ENCODE peak calls at places on chromosomes 7 and 10, in five cellular contexts. V is cerebellar cortex; G is stimulated activated CD8-positive, alpha-beta memory T cell treated with anti-CD3 and anti-CD28 coated beads, Interleukin-7, amount 100 ng/mL, for 1 hour; P is NCI-H226; R is ELR. N is an unnamed sample.

GRCh38 chr10:100645609-100646008 is 99.8 kb upstream of the PAX2 start:
- DNase-seq in G (no peak), R (no peak), P (no peak), V (no peak), N (no peak)

GRCh38 chr10:12417341-12417740 is 68.0 kb downstream of the CAMK1D start:
- DNase-seq in R (no peak), G (no peak), P (no peak), V (no peak), N (no peak)

GRCh38 chr7:47812460-47813136 is 135.7 kb downstream of the PKD1L1 start:
- DNase-seq in R (no peak), P (no peak), V (no peak), G (no peak), N (no peak)

GRCh38 chr7:39089194-39089593 is 111.5 kb downstream of the POU6F2 start:
- DNase-seq in R (no peak), V (no peak), G (no peak), P (no peak), N (no peak)

GRCh38 chr7:41754046-41754445 is 51.2 kb upstream of the INHBA start:
- DNase-seq in R (no peak), V (no peak), G (no peak), P (peak), N (no peak)

GRCh38 chr7:122166708-122167107 is 22.7 kb upstream of the AASS start:
- DNase-seq in P (peak), V (no peak), R (peak), G (no peak), N (no peak)

GRCh38 chr7:45869426-45869825 is 3.5 kb downstream of the CCDC201 start:
- DNase-seq in R (no peak), G (no peak), V (no peak), P (peak), N (no peak)

GRCh38 chr10:29130190-29130673 is 158.6 kb upstream of the LYZL1 start:
- DNase-seq in R (peak), V (peak), P (no peak), G (no peak), N (peak)

GRCh38 chr7:1313591-1313990 is 80.9 kb downstream of the UNCX start:
- DNase-seq in P (no peak), R (no peak), G (no peak), V (no peak), N (no peak)

GRCh38 chr10:86969421-86970041 is 1.2 kb downstream of the ADIRF start:
- DNase-seq in G (no peak), R (peak), V (peak), P (no peak), N (no peak)

GRCh38 chr10:92575961-92576360 is 2.1 kb upstream of the IDE start:
- DNase-seq in V (no peak), R (peak), P (peak), G (no peak), N (no peak)

GRCh38 chr10:80411267-80411668 is 2.9 kb downstream of the PRXL2A start:
- DNase-seq in V (no peak), R (peak), P (no peak), G (no peak), N (no peak)

GRCh38 chr10:79345241-79346011 is 1.8 kb upstream of the PPIF start:
- DNase-seq in V (no peak), R (no peak), G (no peak), P (no peak), N (no peak)

GRCh38 chr7:42753322-42753721 is 158.5 kb downstream of the C7orf25 start:
- DNase-seq in V (no peak), P (no peak), R (no peak), G (no peak), N (no peak)

GRCh38 chr7:11069591-11069990 is 95.9 kb downstream of the PHF14 start:
- DNase-seq in G (no peak), P (no peak), V (no peak), R (no peak), N (no peak)

GRCh38 chr7:47333131-47333887 is 248.6 kb downstream of the TNS3 start:
- DNase-seq in R (no peak), V (no peak), G (no peak), P (no peak), N (no peak)

GRCh38 chr10:34018129-34018528 is 683.7 kb upstream of the NRP1 start:
- DNase-seq in V (no peak), P (peak), R (peak), G (no peak), N (no peak)

GRCh38 chr10:125201108-125201524 is 40.8 kb upstream of the CTBP2 start:
- DNase-seq in G (no peak), V (no peak), R (peak), P (peak), N (no peak)

GRCh38 chr7:2158331-2159175 is 74.2 kb downstream of the MAD1L1 start:
- DNase-seq in V (peak), P (no peak), G (no peak), R (no peak), N (peak)